ENCODE peak calls at places on chromosomes 4 and X, in four cellular contexts. S, X, K and E are unnamed samples.

GRCh38 chrX:17859609-17860178 is 1.4 kb downstream of the RAI2 start:
- DNase-seq in S (peak), X (no peak), K (no peak), E (no peak)

GRCh38 chr4:168864831-168865541 is 145.1 kb downstream of the CBR4 start:
- DNase-seq in S (peak), X (no peak), K (no peak), E (no peak)

GRCh38 chrX:46165411-46165810 is 379.8 kb downstream of the ZNF674 start:
- DNase-seq in S (no peak), X (no peak), K (no peak), E (no peak)

GRCh38 chr4:76782837-76783236 is 115.1 kb downstream of the SOWAHB start:
- DNase-seq in S (no peak), X (no peak), K (no peak), E (no peak)

GRCh38 chr4:8594097-8595038 is 1.8 kb downstream of the CPZ start:
- DNase-seq in S (peak), X (peak), K (peak), E (peak)

GRCh38 chr4:123390846-123391456 is 5.6 kb upstream of the SPRY1 start:
- DNase-seq in S (no peak), X (no peak), K (peak), E (no peak)

GRCh38 chr4:162793571-162793970 is 373.1 kb downstream of the NAF1 start:
- DNase-seq in S (no peak), X (no peak), K (no peak), E (no peak)

GRCh38 chrX:132956421-132957210 is 1.8 kb downstream of the HS6ST2 start:
- DNase-seq in S (peak), X (no peak), K (no peak), E (no peak)

GRCh38 chrX:50704987-50705386 is 109.0 kb downstream of the SHROOM4 start:
- DNase-seq in S (no peak), X (no peak), K (no peak), E (no peak)

GRCh38 chrX:111652719-111653118 is 28.3 kb upstream of the ALG13 start:
- DNase-seq in S (no peak), X (no peak), K (no peak), E (no peak)

GRCh38 chr4:107130157-107130556 is 94.0 kb upstream of the DKK2 start:
- DNase-seq in S (no peak), X (no peak), K (no peak), E (no peak)

GRCh38 chr4:94396984-94397383 is 54.3 kb upstream of the HPGDS start:
- DNase-seq in S (no peak), X (no peak), K (no peak), E (no peak)

GRCh38 chr4:8120518-8120917 is 38.1 kb downstream of the ABLIM2 start:
- DNase-seq in S (no peak), X (no peak), K (no peak), E (no peak)

GRCh38 chr4:2252530-2252924 is 9.4 kb downstream of the MXD4 start:
- DNase-seq in S (no peak), X (no peak), K (no peak), E (no peak)

GRCh38 chrX:48976086-48976485 is 4.4 kb upstream of the KCND1 start:
- DNase-seq in S (no peak), X (no peak), K (no peak), E (no peak)

GRCh38 chr4:25144870-25145481 is 15.3 kb downstream of the SEPSECS start:
- DNase-seq in S (no peak), X (no peak), K (peak), E (no peak)

GRCh38 chr4:134865675-134866074 is 664.1 kb upstream of the PABPC4L start:
- DNase-seq in S (no peak), X (no peak), K (no peak), E (no peak)

GRCh38 chr4:140266958-140267568 is 106.4 kb upstream of the SCOC start:
- DNase-seq in S (no peak), X (no peak), K (no peak), E (no peak)

GRCh38 chr4:118112647-118113046 is 78.4 kb downstream of the NDST3 start:
- DNase-seq in S (no peak), X (no peak), K (no peak), E (no peak)

GRCh38 chr4:184695178-184695896 is 38.6 kb downstream of the CENPU start:
- DNase-seq in S (no peak), X (no peak), K (no peak), E (no peak)

GRCh38 chrX:133373366-133374079 is 41.8 kb downstream of the GPC4 start:
- DNase-seq in S (no peak), X (no peak), K (no peak), E (no peak)

GRCh38 chrX:20431486-20431885 is 164.8 kb upstream of the RPS6KA3 start:
- DNase-seq in S (no peak), X (no peak), K (no peak), E (peak)

GRCh38 chr4:74665346-74665745 is 129.0 kb downstream of the BTC start:
- DNase-seq in S (no peak), X (no peak), K (no peak), E (no peak)

GRCh38 chr4:88043586-88044340 is 36.3 kb downstream of the PKD2 start:
- DNase-seq in S (no peak), X (no peak), K (no peak), E (no peak)

GRCh38 chr4:71338846-71339593 is at the start of gene SLC4A4:
- DNase-seq in S (no peak), X (peak), K (no peak), E (no peak)

GRCh38 chr4:130760246-130760645 is 1664.3 kb downstream of the C4orf33 start:
- DNase-seq in S (no peak), X (no peak), K (no peak), E (no peak)

GRCh38 chr4:1171306-1172227 is 816 bp downstream of the SPON2 start:
- DNase-seq in S (peak), X (no peak), K (no peak), E (no peak)

GRCh38 chr4:37889849-37890500 is 909 bp upstream of the TBC1D1 start:
- DNase-seq in S (peak), X (no peak), K (no peak), E (no peak)

GRCh38 chrX:120468479-120468824 is 644 bp downstream of the LAMP2 start:
- DNase-seq in S (no peak), X (no peak), K (peak), E (no peak)

GRCh38 chr4:181008164-181008563 is 1235.0 kb upstream of the TENM3 start:
- DNase-seq in S (no peak), X (no peak), K (no peak), E (peak)
- TF ChIP-seq CREM in S (no peak), X (no peak), K (no peak), E (no peak)

DNA sequence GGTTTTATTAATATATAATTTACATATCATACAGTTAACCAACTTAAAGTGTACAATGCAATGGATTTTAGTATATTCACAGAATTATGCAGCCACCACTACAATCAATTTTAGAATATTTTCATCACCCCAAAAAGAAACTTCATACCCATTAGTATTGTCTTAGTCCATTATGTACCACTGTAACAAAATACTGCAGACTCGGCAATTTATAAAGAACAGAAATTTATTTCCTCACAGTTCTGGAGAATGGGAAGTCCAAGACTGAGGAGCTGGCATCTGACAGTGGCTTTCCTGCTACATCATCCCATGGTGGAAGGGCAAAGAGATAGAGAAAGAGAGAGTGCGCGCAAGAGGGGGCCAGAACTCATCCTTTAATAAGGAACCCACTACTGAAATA is 8.9 kb upstream of the ZCCHC13 start:
- DNase-seq in S (no peak), X (no peak), K (no peak), E (no peak)
- TF ChIP-seq CREM in S (no peak), X (no peak), K (no peak), E (no peak)

GRCh38 chrX:124405868-124406267 is 59.5 kb downstream of the SH2D1A start:
- DNase-seq in S (no peak), X (no peak), K (no peak), E (no peak)

GRCh38 chrX:124401696-124402095 is 55.3 kb downstream of the SH2D1A start:
- DNase-seq in S (no peak), X (no peak), K (no peak), E (no peak)

DNA sequence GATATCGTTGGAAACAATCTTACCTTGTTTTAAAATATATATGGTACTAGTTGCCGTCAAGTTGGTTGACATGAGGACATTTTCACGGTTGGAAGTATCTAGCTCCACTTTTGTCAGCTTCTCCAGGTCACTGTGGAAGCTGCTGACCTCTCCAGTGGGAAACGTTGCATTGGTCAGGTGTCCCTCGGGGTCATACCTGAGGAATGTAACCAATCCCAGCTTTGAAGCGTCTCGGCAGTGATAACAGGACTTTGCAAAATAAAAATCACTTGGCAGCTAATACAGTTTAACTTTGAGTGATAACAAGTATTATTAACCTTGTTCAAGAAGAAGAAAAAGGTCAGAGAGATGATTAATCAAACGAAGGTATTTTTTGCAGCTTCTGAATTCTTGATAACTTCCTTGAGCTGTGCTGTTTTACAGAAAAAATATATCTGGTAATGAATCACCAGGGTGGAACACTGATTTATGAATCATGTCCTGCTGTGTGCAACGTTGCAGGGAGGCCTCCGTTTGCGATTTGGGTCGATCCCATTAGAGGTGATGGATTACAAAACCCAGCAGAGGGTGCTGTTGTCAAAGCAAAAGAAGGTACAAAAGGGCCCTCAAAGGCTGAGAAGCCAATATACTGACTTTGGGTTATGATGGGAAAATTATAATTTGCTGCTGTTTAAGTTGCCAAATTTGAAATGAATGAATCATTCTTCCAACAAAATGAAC is 60.1 kb downstream of the SH2D1A start:
- DNase-seq in S (peak), X (no peak), K (peak), E (peak)
- TF ChIP-seq CREM in S (no peak), X (no peak), K (no peak), E (no peak)

GRCh38 chr4:185782523-185782922 is 29.5 kb downstream of the SORBS2 start:
- DNase-seq in S (no peak), X (no peak), K (peak), E (peak)

GRCh38 chr4:185779520-185779919 is 32.5 kb downstream of the SORBS2 start:
- DNase-seq in S (no peak), X (no peak), K (no peak), E (peak)

GRCh38 chr4:185783574-185783973 is 28.4 kb downstream of the SORBS2 start:
- DNase-seq in S (no peak), X (no peak), K (no peak), E (no peak)

GRCh38 chr4:185780472-185780871 is 31.5 kb downstream of the SORBS2 start:
- DNase-seq in S (no peak), X (no peak), K (no peak), E (no peak)

GRCh38 chr4:185781555-185782215 is 30.3 kb downstream of the SORBS2 start:
- DNase-seq in S (no peak), X (no peak), K (no peak), E (no peak)
- TF ChIP-seq CREM in S (no peak), X (no peak), K (no peak), E (no peak)

GRCh38 chrX:153628129-153628528 is 18.9 kb upstream of the DUSP9 start:
- DNase-seq in S (no peak), X (no peak), K (no peak), E (no peak)
- TF ChIP-seq CREM in S (no peak), X (no peak), K (no peak), E (no peak)

GRCh38 chr4:182346675-182347375 is 103.6 kb downstream of the TENM3 start:
- DNase-seq in S (no peak), X (no peak), K (no peak), E (no peak)
- TF ChIP-seq CREM in S (no peak), X (no peak), K (no peak), E (no peak)